ENCODE peak calls at places on chromosomes 5 and 9, in seven cellular contexts. Z, E, I, W, G, U and R are unnamed samples.

GRCh38 chr5:179678238-179679013 is 2.4 kb downstream of the CBY3 start:
- DNase-seq in G (peak; percentile 84), W (peak; percentile 96), U (peak; percentile 94), E (peak; percentile 87), Z (peak; percentile 96), I (peak; percentile 89), R (peak; percentile 82)

GRCh38 chr5:106985174-106985573 is 685.6 kb downstream of the EFNA5 start:
- DNase-seq in G (no peak), E (no peak), I (no peak), W (no peak), Z (no peak), U (no peak), R (no peak)

GRCh38 chr5:1652873-1653707 is 129.3 kb upstream of the LPCAT1 start:
- DNase-seq in Z (no peak), I (no peak), G (no peak), W (peak; percentile 21), U (no peak), E (no peak), R (no peak)

GRCh38 chr9:25025156-25025555 is 479.5 kb upstream of the IZUMO3 start:
- DNase-seq in U (no peak), Z (no peak), I (no peak), G (no peak), E (no peak), W (no peak), R (no peak)

GRCh38 chr5:33409435-33410146 is 31.2 kb upstream of the TARS1 start:
- DNase-seq in U (peak; percentile 67), W (no peak), G (no peak), E (no peak), I (peak; percentile 81), Z (peak; percentile 16), R (no peak)

GRCh38 chr9:89646189-89646588 is 41.4 kb downstream of the GADD45G start:
- DNase-seq in G (no peak), Z (no peak), U (no peak), E (no peak), W (no peak), I (no peak), R (no peak)

GRCh38 chr9:81499021-81499454 is 190.3 kb downstream of the TLE1 start:
- DNase-seq in G (no peak), W (no peak), E (no peak), U (peak; percentile 82), Z (no peak), I (peak; percentile 73), R (no peak)

GRCh38 chr9:1979815-1980367 is 35.3 kb upstream of the SMARCA2 start:
- DNase-seq in E (no peak), Z (no peak), G (no peak), W (no peak), U (peak; percentile 67), I (peak; percentile 59), R (no peak)